ENCODE peak calls at places on chromosomes 12 and 14, in nine cellular contexts. Y is iris pigment epithelial cell; G is HT-29; D is activated CD8-positive, alpha-beta memory T cell treated with anti-CD3 and anti-CD28 coated beads for 1 hour; H is mesothelial cell of epicardium; C is nephron progenitor cell; E is stimulated activated CD4-positive, alpha-beta T cell treated with anti-CD3 and anti-CD28 coated beads, Interleukin-15, amount 100 ng/mL, for 1 hour; I is right atrium auricular region; U is IMR-90. K is an unnamed sample.

GRCh38 chr14:101505216-101505970 is 55.9 kb upstream of the DIO3 start:
- DNase-seq in Y (no peak), G (no peak), D (no peak), H (peak), C (no peak), E (no peak), I (peak), U (no peak), K (no peak)

GRCh38 chr14:68686212-68686478 is 106.7 kb downstream of the ZFP36L1 start:
- DNase-seq in Y (no peak), G (no peak), D (no peak), H (no peak), C (no peak), E (no peak), I (no peak), U (no peak), K (no peak)

GRCh38 chr14:81323621-81324400 is 76.3 kb downstream of the STON2 start:
- DNase-seq in Y (no peak), G (peak), D (no peak), H (peak), C (peak), E (no peak), I (no peak), U (no peak), K (peak)

GRCh38 chr14:45238988-45239387 is 14.0 kb downstream of the MIS18BP1 start:
- DNase-seq in Y (no peak), G (no peak), D (no peak), H (no peak), C (no peak), E (no peak), I (no peak), U (no peak), K (no peak)

GRCh38 chr12:45473636-45474035 is 255.9 kb upstream of the ARID2 start:
- DNase-seq in Y (no peak), G (no peak), D (no peak), H (no peak), C (no peak), E (no peak), I (no peak), U (no peak), K (no peak)

GRCh38 chr14:56949828-56950227 is 139.5 kb upstream of the OTX2 start:
- DNase-seq in Y (peak), G (peak), D (no peak), H (no peak), C (no peak), E (no peak), I (no peak), U (no peak), K (peak)

GRCh38 chr12:95548056-95548538 is 3.2 kb downstream of the USP44 start:
- DNase-seq in Y (no peak), G (no peak), D (no peak), H (peak), C (no peak), E (no peak), I (no peak), U (no peak), K (no peak)

GRCh38 chr12:108115746-108116125 is 13.4 kb upstream of the WSCD2 start:
- DNase-seq in Y (no peak), G (no peak), D (no peak), H (no peak), C (no peak), E (no peak), I (no peak), U (no peak), K (no peak)

GRCh38 chr14:32134448-32135070 is 57.5 kb downstream of the ARHGAP5 start:
- DNase-seq in Y (peak), G (peak), D (no peak), H (no peak), C (no peak), E (no peak), I (no peak), U (peak), K (peak)

GRCh38 chr14:55448146-55448614 is 7.8 kb upstream of the TBPL2 start:
- DNase-seq in Y (peak), G (peak), D (no peak), H (no peak), C (no peak), E (no peak), I (no peak), U (peak), K (peak)

GRCh38 chr14:36519431-36520321 is at the start of gene NKX2-1:
- DNase-seq in Y (no peak), G (no peak), D (no peak), H (no peak), C (peak), E (no peak), I (no peak), U (no peak), K (peak)

GRCh38 chr12:28222081-28222700 is 31.9 kb downstream of the CCDC91 start:
- DNase-seq in Y (no peak), G (no peak), D (peak), H (no peak), C (no peak), E (peak), I (no peak), U (no peak), K (no peak)

K was measured in LoVo.